ENCODE peak calls at places on chromosome 9, in nine cellular contexts. G, L, U, M, F, I, Z, R and K are unnamed samples.
A peak's percentile ranks its signal among the peaks of the same experiment; 100 is the strongest.

GRCh38 chr9:135023389-135023788 is 64.1 kb upstream of the OLFM1 start:
- DNase-seq in G (no peak), L (no peak), U (no peak), M (no peak), F (no peak), I (no peak), Z (peak; percentile 12), R (no peak), K (no peak)

GRCh38 chr9:4196376-4196775 is 103.5 kb downstream of the GLIS3 start:
- DNase-seq in G (no peak), L (no peak), U (no peak), M (no peak), F (no peak), I (no peak), Z (no peak), R (peak; percentile 28), K (no peak)

GRCh38 chr9:21615446-21615845 is 133.3 kb upstream of the IFNE start:
- DNase-seq in G (no peak), L (no peak), U (no peak), M (no peak), F (no peak), I (no peak), Z (no peak), R (peak; percentile 19), K (no peak)

GRCh38 chr9:114055061-114055460 is 23.0 kb downstream of the AMBP start:
- DNase-seq in G (no peak), L (no peak), U (peak; percentile 36), M (peak; percentile 4), F (no peak), I (peak; percentile 42), Z (no peak), R (no peak), K (peak; percentile 11)

GRCh38 chr9:131410051-131410491 is 16.2 kb downstream of the PRRC2B start:
- DNase-seq in G (no peak), L (no peak), U (no peak), M (no peak), F (no peak), I (no peak), Z (no peak), R (peak; percentile 55), K (no peak)

GRCh38 chr9:135248111-135248510 is 160.6 kb downstream of the OLFM1 start:
- DNase-seq in G (no peak), L (no peak), U (peak; percentile 54), M (no peak), F (no peak), I (no peak), Z (peak; percentile 8), R (no peak), K (no peak)

GRCh38 chr9:129126789-129127618 is 15.8 kb downstream of the PTPA start:
- DNase-seq in G (no peak), L (no peak), U (no peak), M (no peak), F (no peak), I (no peak), Z (no peak), R (no peak), K (no peak)

GRCh38 chr9:115018547-115019435 is 88.4 kb upstream of the TNFSF8 start:
- DNase-seq in G (no peak), L (no peak), U (no peak), M (no peak), F (no peak), I (no peak), Z (no peak), R (peak; percentile 97), K (no peak)

GRCh38 chr9:97364769-97365490 is 47.0 kb upstream of the TDRD7 start:
- DNase-seq in G (no peak), L (no peak), U (no peak), M (no peak), F (no peak), I (no peak), Z (no peak), R (no peak), K (no peak)

GRCh38 chr9:93468763-93469456 is 15.5 kb upstream of the FAM120AOS start:
- DNase-seq in G (peak; percentile 10), L (no peak), U (no peak), M (no peak), F (peak; percentile 55), I (no peak), Z (no peak), R (peak; percentile 43), K (no peak)
- TF ChIP-seq POLR2A in G (no peak), L (no peak), U (no peak), M (no peak), F (no peak), I (no peak), Z (no peak), R (no peak), K (no peak)

GRCh38 chr9:94482110-94482509 is 72.8 kb upstream of the PCAT7 start:
- DNase-seq in G (no peak), L (no peak), U (no peak), M (no peak), F (no peak), I (no peak), Z (no peak), R (no peak), K (no peak)

GRCh38 chr9:94479757-94480156 is 75.1 kb upstream of the PCAT7 start:
- DNase-seq in G (no peak), L (no peak), U (no peak), M (no peak), F (no peak), I (no peak), Z (no peak), R (no peak), K (no peak)

GRCh38 chr9:94478755-94479730 is 75.8 kb upstream of the PCAT7 start:
- DNase-seq in G (no peak), L (no peak), U (no peak), M (no peak), F (no peak), I (no peak), Z (no peak), R (no peak), K (no peak)

GRCh38 chr9:94480205-94480604 is 74.7 kb upstream of the PCAT7 start:
- DNase-seq in G (no peak), L (no peak), U (no peak), M (no peak), F (no peak), I (no peak), Z (no peak), R (no peak), K (no peak)
- TF ChIP-seq CTCF in G (no peak), L (no peak), U (no peak), M (no peak), F (no peak), I (no peak), Z (no peak), R (no peak), K (no peak)

GRCh38 chr9:111586378-111586777 is 13.1 kb downstream of the PTGR1 start:
- DNase-seq in G (no peak), L (no peak), U (no peak), M (no peak), F (no peak), I (no peak), Z (no peak), R (no peak), K (no peak)

GRCh38 chr9:111582888-111583287 is 16.6 kb downstream of the PTGR1 start:
- DNase-seq in G (no peak), L (no peak), U (no peak), M (no peak), F (no peak), I (no peak), Z (no peak), R (peak; percentile 63), K (no peak)

DNA sequence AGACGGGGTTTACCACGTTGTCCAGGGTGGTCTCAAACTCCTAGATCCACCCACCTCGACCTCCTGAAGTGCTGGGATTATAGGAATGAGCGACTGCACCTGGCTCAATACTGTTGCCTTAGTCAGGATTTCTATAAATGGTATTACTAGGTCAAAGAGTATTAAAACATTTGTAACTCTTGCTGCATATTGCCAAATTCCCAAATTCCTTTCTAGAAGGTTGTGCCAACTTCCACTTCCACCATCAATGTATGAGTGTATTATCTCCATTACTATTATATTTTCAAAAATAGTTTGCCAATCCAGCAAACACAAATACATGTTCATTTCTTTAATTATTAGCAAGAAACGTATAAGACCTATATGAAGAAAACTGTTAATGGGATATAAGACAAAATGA is 10.6 kb downstream of the PTGR1 start:
- DNase-seq in G (no peak), L (no peak), U (no peak), M (no peak), F (no peak), I (no peak), Z (no peak), R (no peak), K (no peak)
- TF ChIP-seq POLR2A in G (no peak), L (no peak), U (no peak), M (no peak), F (no peak), I (no peak), Z (no peak), R (no peak), K (no peak)

GRCh38 chr9:109120204-109120789 is 550 bp upstream of the TMEM245 start:
- DNase-seq in G (no peak), L (no peak), U (no peak), M (no peak), F (no peak), I (no peak), Z (no peak), R (no peak), K (no peak)

GRCh38 chr9:109119439-109120203 is at the start of gene TMEM245:
- DNase-seq in G (peak; percentile 92), L (peak; percentile 78), U (peak; percentile 97), M (peak; percentile 96), F (peak; percentile 99), I (peak; percentile 97), Z (peak; percentile 99), R (peak; percentile 100), K (peak; percentile 95)

GRCh38 chr9:109122726-109123621 is 3.2 kb upstream of the TMEM245 start:
- DNase-seq in G (no peak), L (no peak), U (no peak), M (no peak), F (no peak), I (no peak), Z (no peak), R (no peak), K (no peak)

GRCh38 chr9:109121218-109121796 is 1.6 kb upstream of the TMEM245 start:
- DNase-seq in G (no peak), L (no peak), U (no peak), M (no peak), F (no peak), I (no peak), Z (no peak), R (no peak), K (no peak)

GRCh38 chr9:109124089-109124488 is 4.3 kb upstream of the TMEM245 start:
- DNase-seq in G (no peak), L (no peak), U (no peak), M (no peak), F (no peak), I (no peak), Z (no peak), R (no peak), K (no peak)
- TF ChIP-seq CTCF in G (no peak), L (no peak), U (no peak), M (no peak), F (no peak), I (no peak), Z (no peak), R (no peak), K (no peak)